ENCODE peak calls at places on chromosomes 12 and 14, in five cellular contexts. X is CD4-positive, alpha-beta memory T cell; K is effector CD8-positive, alpha-beta T cell; P is pulmonary artery endothelial cell; V is ureter. M is an unnamed sample.

GRCh38 chr12:29160230-29160629 is 11.2 kb downstream of the FAR2 start:
- DNase-seq in X (peak), V (no peak), K (no peak), P (no peak), M (no peak)

GRCh38 chr14:56005580-56006053 is 112.6 kb upstream of the PELI2 start:
- DNase-seq in X (no peak), V (no peak), K (no peak), P (no peak), M (no peak)

GRCh38 chr12:83676896-83677295 is 990.2 kb downstream of the TMTC2 start:
- DNase-seq in P (no peak), K (no peak), V (no peak), X (no peak), M (no peak)

GRCh38 chr14:32701475-32701874 is 237.2 kb upstream of the NPAS3 start:
- DNase-seq in V (no peak), X (no peak), K (no peak), P (no peak), M (no peak)

GRCh38 chr12:122449317-122449716 is 26.8 kb upstream of the CLIP1 start:
- DNase-seq in X (no peak), V (no peak), P (no peak), K (no peak), M (no peak)

GRCh38 chr12:108801736-108802665 is 55.4 kb downstream of the SSH1 start:
- DNase-seq in K (no peak), P (no peak), V (no peak), X (no peak), M (no peak)

GRCh38 chr14:55303646-55304277 is 32.5 kb downstream of the FBXO34 start:
- DNase-seq in P (no peak), V (no peak), X (no peak), K (no peak), M (no peak)

GRCh38 chr14:105931808-105932483 is 405.6 kb downstream of the TMEM121 start:
- DNase-seq in X (no peak), P (no peak), V (peak), K (no peak), M (no peak)

GRCh38 chr12:91273542-91273941 is 90.9 kb upstream of the DCN start:
- DNase-seq in X (no peak), K (no peak), V (no peak), P (no peak), M (no peak)

GRCh38 chr14:89773644-89774316 is 180.8 kb downstream of the EFCAB11 start:
- DNase-seq in K (peak), V (peak), X (peak), P (no peak), M (no peak)

GRCh38 chr12:24135158-24135850 is 185.8 kb upstream of the SOX5 start:
- DNase-seq in P (no peak), V (no peak), K (no peak), X (no peak), M (no peak)

GRCh38 chr12:48980389-48980952 is 2.3 kb downstream of the WNT1 start:
- DNase-seq in X (peak), P (no peak), V (no peak), K (no peak), M (no peak)

GRCh38 chr14:69620981-69621380 is 9.6 kb downstream of the SUSD6 start:
- DNase-seq in P (no peak), V (no peak), X (no peak), K (no peak), M (no peak)

GRCh38 chr14:61619494-61619893 is 75.8 kb upstream of the HIF1A start:
- DNase-seq in V (no peak), P (no peak), K (no peak), X (no peak), M (no peak)

GRCh38 chr12:64682572-64683277 is 72.4 kb downstream of the RASSF3 start:
- DNase-seq in V (no peak), K (no peak), P (no peak), X (no peak), M (no peak)

GRCh38 chr14:91364524-91365270 is 52.9 kb downstream of the CCDC88C start:
- DNase-seq in K (no peak), V (no peak), P (no peak), X (no peak), M (no peak)

GRCh38 chr12:95554532-95555071 is 3.3 kb upstream of the USP44 start:
- DNase-seq in P (no peak), K (no peak), V (no peak), X (no peak), M (no peak)

GRCh38 chr12:110038741-110039084 is 9.6 kb downstream of the C12orf76 start:
- DNase-seq in K (no peak), P (no peak), X (no peak), V (no peak), M (no peak)

GRCh38 chr12:120783197-120783596 is 57.6 kb downstream of the ACADS start:
- DNase-seq in X (peak), P (peak), K (no peak), V (no peak), M (no peak)

GRCh38 chr14:73245401-73246325 is 8.4 kb downstream of the PAPLN start:
- DNase-seq in P (no peak), V (no peak), K (peak), X (peak), M (no peak)

GRCh38 chr12:106173442-106173841 is 34.7 kb upstream of the NUAK1 start:
- DNase-seq in X (no peak), V (no peak), P (no peak), K (no peak), M (no peak)

M was measured in prostate gland.